ENCODE peak calls at places on chromosomes 4 and X, in seven cellular contexts. U is GM10248, P is glutamatergic neuron, Z is NCI-H2081, F is kidney glomerular epithelial cell, C is mesendoderm, A is H54. H is an unnamed sample.

GRCh38 chrX:40933132-40934078 is 151.8 kb upstream of the USP9X start:
- DNase-seq in F (no peak), P (no peak), A (no peak), C (peak), U (no peak), Z (no peak), H (no peak)

GRCh38 chr4:123987408-123987807 is 590.8 kb downstream of the SPRY1 start:
- DNase-seq in P (no peak), F (no peak), Z (no peak), A (no peak), U (no peak), C (no peak), H (no peak)

GRCh38 chr4:77996076-77996475 is 61.0 kb upstream of the FRAS1 start:
- DNase-seq in Z (no peak), P (no peak), U (no peak), F (no peak), A (no peak), C (no peak), H (no peak)

GRCh38 chr4:39032218-39033085 is at the start of gene TMEM156:
- DNase-seq in U (peak), A (no peak), Z (no peak), C (no peak), F (peak), P (no peak), H (no peak)

GRCh38 chr4:174080361-174080760 is 203.1 kb downstream of the FBXO8 start:
- DNase-seq in C (no peak), A (no peak), Z (no peak), P (no peak), F (no peak), U (no peak), H (no peak)

GRCh38 chr4:7625073-7625472 is 190.3 kb upstream of the PSAPL1 start:
- DNase-seq in Z (no peak), U (no peak), F (no peak), A (no peak), C (no peak), P (no peak), H (no peak)

GRCh38 chr4:73661646-73662119 is 41.4 kb upstream of the RASSF6 start:
- DNase-seq in C (peak), F (peak), Z (no peak), P (no peak), A (peak), U (no peak), H (no peak)

GRCh38 chrX:68196939-68197791 is 236.1 kb downstream of the OPHN1 start:
- DNase-seq in C (peak), A (peak), Z (peak), F (peak), U (peak), P (peak), H (peak)

GRCh38 chr4:14894392-14895292 is 107.6 kb upstream of the CPEB2 start:
- DNase-seq in C (no peak), P (no peak), A (no peak), F (no peak), Z (no peak), U (no peak), H (no peak)

GRCh38 chr4:82739292-82740190 is 59.1 kb downstream of the SCD5 start:
- DNase-seq in U (peak), P (peak), F (peak), Z (peak), A (peak), C (peak), H (peak)

GRCh38 chr4:153782567-153782966 is 6.3 kb downstream of the SFRP2 start:
- DNase-seq in F (no peak), C (no peak), P (no peak), A (no peak), Z (no peak), U (no peak), H (no peak)

GRCh38 chr4:188767496-188767895 is 628.3 kb downstream of the TRIML1 start:
- DNase-seq in U (no peak), A (no peak), C (no peak), F (no peak), Z (no peak), P (no peak), H (no peak)

GRCh38 chr4:2881431-2881830 is 37.8 kb downstream of the ADD1 start:
- DNase-seq in A (no peak), U (no peak), P (no peak), C (no peak), F (no peak), Z (no peak), H (no peak)

GRCh38 chr4:48899950-48900349 is 6.6 kb downstream of the OCIAD2 start:
- DNase-seq in A (no peak), F (no peak), P (no peak), Z (no peak), C (no peak), U (no peak), H (no peak)

GRCh38 chrX:112841820-112842157 is 1.2 kb upstream of the AMOT start:
- DNase-seq in C (no peak), P (no peak), Z (no peak), F (no peak), U (no peak), A (no peak), H (no peak)

GRCh38 chrX:151543706-151544105 is 19.8 kb upstream of the PASD1 start:
- DNase-seq in C (no peak), A (no peak), U (no peak), F (no peak), Z (no peak), P (no peak), H (no peak)

GRCh38 chr4:54277691-54278090 is 48.6 kb downstream of the PDGFRA start:
- DNase-seq in Z (no peak), C (no peak), F (peak), P (no peak), U (peak), A (peak), H (no peak)

GRCh38 chrX:10404435-10404834 is 215.9 kb downstream of the MID1 start:
- DNase-seq in Z (no peak), F (no peak), U (no peak), P (no peak), C (no peak), A (no peak), H (no peak)

GRCh38 chr4:153223935-153224334 is 19.7 kb downstream of the TRIM2 start:
- DNase-seq in F (peak), C (peak), U (no peak), A (no peak), P (no peak), Z (no peak), H (no peak)

GRCh38 chr4:88623097-88623496 is 30.8 kb downstream of the HERC3 start:
- DNase-seq in C (no peak), U (no peak), P (no peak), Z (no peak), F (no peak), A (peak), H (no peak)

GRCh38 chrX:18885317-18886004 is 98.5 kb downstream of the PHKA2 start:
- DNase-seq in Z (no peak), C (peak), A (no peak), P (no peak), F (no peak), U (no peak), H (no peak)

GRCh38 chr4:56786955-56787354 is 34.5 kb downstream of the SPINK2 start:
- DNase-seq in P (no peak), U (no peak), F (peak), Z (no peak), A (peak), C (no peak), H (no peak)

GRCh38 chrX:133749370-133749769 is 236.0 kb downstream of the GPC3 start:
- DNase-seq in P (no peak), A (no peak), C (no peak), Z (no peak), F (no peak), U (no peak), H (no peak)

GRCh38 chrX:124917011-124917410 is 402.7 kb upstream of the TEX13C start:
- DNase-seq in F (no peak), P (no peak), Z (no peak), U (no peak), C (no peak), A (no peak), H (no peak)

GRCh38 chrX:18041656-18042055 is 179.0 kb downstream of the BEND2 start:
- DNase-seq in P (no peak), Z (no peak), U (no peak), C (no peak), A (no peak), F (no peak), H (no peak)

GRCh38 chr4:7192252-7193039 is at the start of gene SORCS2:
- DNase-seq in U (peak), C (peak), A (peak), Z (peak), F (no peak), P (peak), H (peak)

GRCh38 chrX:123860506-123860840 is 620 bp downstream of the XIAP start:
- DNase-seq in P (no peak), Z (no peak), C (no peak), A (no peak), F (peak), U (peak), H (no peak)

GRCh38 chr4:73213917-73214663 is 44.5 kb downstream of the ANKRD17 start:
- DNase-seq in A (no peak), Z (no peak), C (no peak), U (no peak), F (peak), P (no peak), H (no peak)

GRCh38 chr4:14348506-14348905 is 653.8 kb upstream of the CPEB2 start:
- DNase-seq in A (no peak), P (no peak), U (no peak), Z (no peak), F (no peak), C (no peak), H (no peak)

GRCh38 chr4:2489841-2490552 is 21.1 kb downstream of the RNF4 start:
- DNase-seq in Z (no peak), C (no peak), P (no peak), F (no peak), A (no peak), U (no peak), H (no peak)

GRCh38 chr4:184479516-184479950 is 5.2 kb upstream of the IRF2 start:
- DNase-seq in U (no peak), F (no peak), C (no peak), A (no peak), Z (no peak), P (no peak), H (no peak)

GRCh38 chrX:43707812-43708548 is 51.9 kb downstream of the MAOA start:
- DNase-seq in U (no peak), F (no peak), Z (no peak), P (no peak), A (no peak), C (no peak), H (no peak)

GRCh38 chr4:124322234-124322831 is 390.2 kb downstream of the ANKRD50 start:
- DNase-seq in U (peak), Z (peak), P (no peak), A (no peak), F (peak), C (peak), H (no peak)

GRCh38 chrX:3990569-3990968 is 277.1 kb upstream of the PRKX start:
- DNase-seq in Z (no peak), P (no peak), A (no peak), F (no peak), U (no peak), C (peak), H (no peak)

H was measured in WTC11.